ENCODE peak calls at places on chromosomes 1 and 21, in nine cellular contexts. Z is fibroblast of lung, D is left ventricle myocardium inferior, E is brain microvascular endothelial cell, Y is GM12865, L is foreskin fibroblast, M is astrocyte, V is AG04450, T is fibroblast of mammary gland. R is an unnamed sample.

GRCh38 chr1:47436304-47436978 is 1.4 kb upstream of the FOXD2 start:
- DNase-seq in V (peak; percentile 20), L (peak; percentile 74), E (peak; percentile 67), Z (peak; percentile 59), D (peak; percentile 68), T (peak; percentile 67), M (peak; percentile 19), Y (peak; percentile 88), R (peak; percentile 8)

GRCh38 chr1:45009956-45010854 is 919 bp downstream of the HECTD3 start:
- DNase-seq in D (peak; percentile 31), V (no peak), T (no peak), Z (no peak), L (no peak), M (no peak), E (no peak), Y (peak; percentile 30), R (no peak)

GRCh38 chr1:236685917-236686814 is at the start of gene ACTN2:
- DNase-seq in M (no peak), L (peak; percentile 20), D (peak; percentile 74), E (no peak), V (no peak), T (no peak), Y (no peak), Z (peak; percentile 28), R (no peak)

GRCh38 chr1:112504666-112505399 is 3.9 kb upstream of the WNT2B start:
- DNase-seq in T (no peak), E (no peak), Y (no peak), V (no peak), L (no peak), D (no peak), M (no peak), Z (no peak), R (no peak)

GRCh38 chr1:118862755-118863154 is 125.4 kb downstream of the TBX15 start:
- DNase-seq in L (no peak), T (no peak), Z (no peak), M (peak; percentile 16), E (no peak), Y (no peak), V (no peak), D (no peak), R (no peak)

GRCh38 chr1:100240013-100240412 is 9.6 kb downstream of the DBT start:
- DNase-seq in L (no peak), Z (peak; percentile 34), M (no peak), E (no peak), V (no peak), T (no peak), D (no peak), Y (no peak), R (no peak)

GRCh38 chr1:53410100-53410541 is 49.1 kb upstream of the DMRTB1 start:
- DNase-seq in L (no peak), Y (peak; percentile 79), D (no peak), V (no peak), M (peak; percentile 38), T (peak; percentile 48), E (peak; percentile 46), Z (no peak), R (no peak)

GRCh38 chr21:18959817-18960216 is 556.2 kb upstream of the TMPRSS15 start:
- DNase-seq in M (no peak), Y (no peak), D (no peak), L (no peak), T (no peak), V (no peak), E (no peak), Z (no peak), R (no peak)

GRCh38 chr1:17348593-17349234 is 23.3 kb upstream of the PADI6 start:
- DNase-seq in M (no peak), L (no peak), V (no peak), T (no peak), Y (peak; percentile 77), E (no peak), Z (no peak), D (no peak), R (no peak)

GRCh38 chr1:158177705-158178450 is 2.8 kb upstream of the CD1D start:
- DNase-seq in Z (peak; percentile 56), V (no peak), L (peak; percentile 44), Y (no peak), T (peak; percentile 46), D (peak; percentile 97), M (peak; percentile 38), E (peak; percentile 79), R (no peak)

GRCh38 chr1:23216771-23217420 is 406 bp downstream of the HTR1D start:
- DNase-seq in M (no peak), T (no peak), V (no peak), L (no peak), E (no peak), Y (no peak), D (no peak), Z (no peak), R (no peak)

GRCh38 chr1:115211071-115211745 is 121.9 kb upstream of the TSPAN2 start:
- DNase-seq in D (peak; percentile 29), T (no peak), Y (no peak), L (no peak), E (no peak), M (no peak), V (no peak), Z (no peak), R (no peak)
- H3K4me3 ChIP-seq in D (no peak overlapping the region), T (no peak overlapping the region), Y (no peak overlapping the region), L (no peak overlapping the region), E (no peak overlapping the region), M (no peak overlapping the region), V (no peak overlapping the region), Z (no peak overlapping the region), R (no peak overlapping the region)

DNA sequence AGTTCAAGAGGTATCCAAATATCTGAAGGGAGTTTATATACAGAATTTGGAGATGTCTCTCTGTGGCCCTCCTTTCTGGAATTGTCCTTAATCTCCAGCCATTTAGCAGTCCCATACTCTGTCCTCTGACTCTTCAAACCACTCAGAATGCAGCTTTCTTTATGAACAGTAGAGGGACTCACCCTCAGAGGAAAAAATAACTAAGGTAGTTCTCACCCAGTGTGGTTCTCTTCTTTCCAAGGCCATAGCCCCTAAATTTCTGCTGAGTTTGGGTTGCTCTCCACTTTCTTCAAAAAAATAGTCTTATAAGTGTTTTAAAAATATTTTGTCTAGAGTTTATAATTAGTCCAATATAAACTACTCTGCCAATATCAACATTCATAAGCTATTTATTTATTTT is 369.7 kb downstream of the MATN1 start:
- DNase-seq in E (no peak), D (no peak), Z (peak; percentile 1), Y (no peak), V (no peak), M (peak; percentile 16), T (peak; percentile 2), L (no peak), R (no peak)
- TF ChIP-seq CTCF in E (peak; percentile 43), D (peak; percentile 58), Z (no peak), Y (no peak), V (peak; percentile 30), M (no peak), T (peak; percentile 24), L (peak; percentile 54), R (peak; percentile 53)

GRCh38 chr1:81915937-81916336 is 115.2 kb downstream of the ADGRL2 start:
- DNase-seq in M (no peak), Y (no peak), D (no peak), E (no peak), Z (no peak), V (no peak), L (no peak), T (no peak), R (no peak)

GRCh38 chr1:81921344-81921743 is 120.6 kb downstream of the ADGRL2 start:
- DNase-seq in L (no peak), Y (no peak), M (no peak), V (no peak), E (no peak), D (no peak), T (no peak), Z (no peak), R (no peak)

GRCh38 chr1:81922955-81923354 is 122.2 kb downstream of the ADGRL2 start:
- DNase-seq in Z (no peak), V (no peak), D (no peak), L (no peak), E (no peak), T (no peak), Y (no peak), M (no peak), R (no peak)

GRCh38 chr1:81921851-81922462 is 121.2 kb downstream of the ADGRL2 start:
- DNase-seq in Y (no peak), L (no peak), V (no peak), Z (no peak), D (no peak), M (peak; percentile 8), E (no peak), T (no peak), R (no peak)

DNA sequence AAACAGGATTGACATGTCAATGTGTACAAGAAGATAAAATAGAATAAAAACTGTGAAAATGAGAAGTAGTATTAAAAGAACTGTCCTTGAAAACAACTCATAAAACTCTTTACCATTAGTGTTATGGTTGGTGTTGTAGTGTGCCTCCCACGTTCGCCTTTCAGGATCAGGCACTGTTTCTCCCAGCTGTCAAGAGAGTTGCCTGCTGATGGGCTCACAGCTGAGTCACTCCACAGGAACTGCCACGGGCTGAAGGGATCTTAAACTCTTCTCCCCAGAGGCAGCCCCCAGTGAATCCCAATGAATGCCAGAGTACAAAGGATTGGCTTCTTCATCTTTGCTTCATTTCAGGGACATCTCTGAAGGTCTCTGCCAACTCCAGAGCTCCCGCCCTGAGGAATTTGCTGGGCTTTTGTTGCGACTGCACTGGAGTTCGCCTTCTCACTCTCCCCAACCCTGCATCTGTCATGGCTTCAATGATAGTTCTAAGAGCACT is 119.6 kb downstream of the ADGRL2 start:
- DNase-seq in T (peak; percentile 62), Z (peak; percentile 78), L (peak; percentile 59), Y (no peak), D (peak; percentile 16), M (peak; percentile 67), E (peak; percentile 72), V (peak; percentile 38), R (no peak)
- H3K4me3 ChIP-seq in T (no peak overlapping the region), Z (peak overlapping the region; percentile 15), L (no peak overlapping the region), Y (no peak overlapping the region), D (peak overlapping the region; percentile 39), M (no peak overlapping the region), E (peak overlapping the region; percentile 3), V (peak overlapping the region; percentile 17), R (no peak overlapping the region)

GRCh38 chr1:89274431-89274857 is 1.8 kb upstream of the GBP5 start:
- DNase-seq in L (peak; percentile 10), T (peak; percentile 79), D (no peak), Y (peak; percentile 21), M (peak; percentile 64), E (no peak), V (no peak), Z (peak; percentile 12), R (peak; percentile 77)

GRCh38 chr1:89273324-89273778 is 691 bp upstream of the GBP5 start:
- DNase-seq in E (no peak), Y (no peak), D (no peak), L (no peak), T (no peak), Z (no peak), V (no peak), M (no peak), R (no peak)

GRCh38 chr1:89279011-89279466 is 6.4 kb upstream of the GBP5 start:
- DNase-seq in D (no peak), E (no peak), L (no peak), M (no peak), Y (no peak), Z (no peak), T (no peak), V (no peak), R (no peak)

GRCh38 chr1:89277725-89278124 is 5.1 kb upstream of the GBP5 start:
- DNase-seq in L (no peak), Y (no peak), T (no peak), Z (no peak), M (no peak), E (no peak), D (no peak), V (no peak), R (no peak)

GRCh38 chr1:89276690-89277089 is 4.0 kb upstream of the GBP5 start:
- DNase-seq in D (no peak), V (no peak), L (no peak), M (no peak), T (no peak), E (no peak), Y (peak; percentile 22), Z (no peak), R (no peak)
- TF ChIP-seq CTCF in D (peak; percentile 58), V (no peak), L (peak; percentile 11), M (peak; percentile 4), T (no peak), E (no peak), Y (peak; percentile 16), Z (no peak), R (peak; percentile 34)

R was measured in AG09309.